ENCODE peak calls at places on chromosomes 11 and 22, in eight cellular contexts. E is GM13977, Y is PC-3, K is stomach, C is AG09319, V is GM23338, Z is fibroblast of lung, F is upper lobe of left lung. G is an unnamed sample.

GRCh38 chr11:15673408-15673811 is 558.7 kb downstream of the INSC start:
- DNase-seq in V (no peak), K (no peak), Y (no peak), C (no peak), F (no peak), E (no peak), Z (no peak), G (no peak)

GRCh38 chr22:46068908-46069481 is 81.3 kb upstream of the PPARA start:
- DNase-seq in F (no peak), V (no peak), E (no peak), Y (peak; percentile 81), K (peak; percentile 26), C (no peak), Z (peak; percentile 63), G (peak; percentile 85)

GRCh38 chr11:117933930-117934329 is 4.7 kb upstream of the TMPRSS13 start:
- DNase-seq in V (peak; percentile 33), Z (no peak), F (no peak), C (no peak), Y (no peak), K (no peak), E (no peak), G (no peak)

GRCh38 chr11:67408437-67409200 is 4.7 kb downstream of the TBC1D10C start:
- DNase-seq in E (no peak), K (no peak), Z (no peak), V (no peak), Y (no peak), C (no peak), F (peak; percentile 34), G (no peak)

GRCh38 chr22:23504522-23504921 is 75.6 kb downstream of the IGLL1 start:
- DNase-seq in Y (no peak), K (no peak), E (peak; percentile 5), F (no peak), V (no peak), C (no peak), Z (no peak), G (no peak)

GRCh38 chr22:49620003-49620556 is 207.6 kb downstream of the BRD1 start:
- DNase-seq in K (no peak), C (no peak), E (no peak), Z (no peak), V (no peak), Y (no peak), F (peak; percentile 33), G (no peak)

GRCh38 chr22:31474743-31475142 is 14.9 kb downstream of the EIF4ENIF1 start:
- DNase-seq in C (peak; percentile 65), K (no peak), F (no peak), V (no peak), Y (no peak), E (no peak), Z (peak; percentile 73), G (peak; percentile 59)

GRCh38 chr11:105991888-105992287 is 30.2 kb downstream of the MSANTD4 start:
- DNase-seq in Z (no peak), Y (no peak), E (no peak), F (no peak), K (no peak), C (no peak), V (no peak), G (no peak)

DNA sequence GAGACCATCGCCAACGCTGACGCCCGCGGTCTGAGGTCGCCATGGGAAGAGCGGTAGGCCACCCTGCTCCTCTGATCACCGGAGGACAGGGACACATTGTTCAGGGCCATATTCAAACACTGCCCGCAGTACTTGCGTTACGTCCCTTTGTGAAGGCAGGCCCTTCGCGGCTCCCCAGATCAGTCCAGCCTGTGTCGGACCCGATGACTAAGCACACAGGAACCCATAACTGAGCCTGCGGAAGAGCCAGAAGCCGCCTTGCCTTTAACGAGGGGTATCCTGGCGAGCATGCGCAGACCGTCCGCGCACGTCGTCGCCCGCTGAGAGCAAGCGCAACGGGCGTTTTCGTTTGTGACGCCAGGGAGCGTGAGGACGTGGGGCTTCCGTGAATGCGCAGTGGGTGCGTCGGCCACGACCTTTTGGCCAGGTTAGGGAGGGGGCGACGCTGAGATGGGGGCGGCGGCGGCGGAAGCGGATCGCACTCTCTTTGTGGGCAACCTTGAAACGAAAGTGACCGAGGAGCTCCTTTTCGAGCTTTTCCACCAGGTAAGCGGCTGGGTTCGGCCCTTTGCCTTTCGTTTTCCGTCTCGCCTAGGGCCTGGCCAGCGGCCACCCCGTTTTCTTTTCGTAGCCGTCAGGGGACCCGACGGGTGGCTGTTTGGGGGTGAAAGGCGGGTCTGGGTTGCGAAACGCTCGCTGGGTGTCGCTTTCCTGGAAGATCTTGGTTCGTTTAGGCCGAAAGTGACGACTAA is at the start of the genes C11orf71 and RBM7:
- DNase-seq in K (peak; percentile 98), C (peak; percentile 98), V (peak; percentile 95), Z (peak; percentile 99), Y (peak; percentile 100), F (peak; percentile 99), E (peak; percentile 90), G (peak; percentile 99)
- TF ChIP-seq CTCF in K (no peak), C (no peak), V (no peak), Z (no peak), Y (peak; percentile 17), F (no peak), E (peak; percentile 31), G (no peak)

DNA sequence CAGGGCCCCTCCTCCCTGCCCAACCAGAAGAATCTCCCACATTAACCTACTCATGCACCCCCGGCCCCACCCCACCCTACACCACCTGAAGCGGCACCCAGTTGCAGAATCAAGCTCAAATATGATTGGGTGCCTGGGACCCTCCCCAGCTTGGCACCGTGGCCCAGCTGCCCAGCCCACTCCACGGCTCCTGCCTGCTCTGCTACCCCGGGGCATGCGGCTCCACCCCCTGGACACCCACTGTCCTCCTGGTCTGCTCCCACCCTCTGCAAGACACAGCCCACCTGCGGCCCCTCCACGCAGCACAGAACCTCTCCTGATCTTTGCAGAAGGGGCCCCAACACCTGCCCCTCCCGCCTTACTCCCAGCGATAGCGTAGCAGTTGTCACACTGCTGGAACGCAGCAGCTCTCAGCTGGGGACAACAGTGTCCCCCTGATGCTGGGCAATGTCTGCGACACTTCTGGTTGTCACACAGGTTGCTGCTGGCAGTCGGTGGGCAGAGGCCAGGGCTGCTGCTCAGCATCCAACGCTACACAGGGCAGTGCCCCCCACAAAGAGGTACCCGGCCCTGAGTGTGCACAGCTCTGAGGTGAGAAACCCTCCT is 32.0 kb upstream of the TESMIN start:
- DNase-seq in E (no peak), C (no peak), F (peak; percentile 51), Y (no peak), K (no peak), V (no peak), Z (no peak), G (no peak)
- TF ChIP-seq CTCF in E (no peak), C (no peak), F (no peak), Y (no peak), K (no peak), V (no peak), Z (no peak), G (no peak)

GRCh38 chr11:46958777-46959176 is 22.2 kb downstream of the CSTPP1 start:
- DNase-seq in Z (no peak), Y (no peak), E (no peak), F (no peak), V (no peak), K (no peak), C (no peak), G (no peak)
- TF ChIP-seq CTCF in Z (no peak), Y (no peak), E (no peak), F (no peak), V (no peak), K (no peak), C (no peak), G (no peak)

GRCh38 chr22:42769574-42770447 is 49.1 kb upstream of the A4GALT start:
- DNase-seq in Y (no peak), V (no peak), F (peak; percentile 84), K (peak; percentile 90), C (peak; percentile 38), E (peak; percentile 88), Z (peak; percentile 89), G (peak; percentile 82)

GRCh38 chr22:42773161-42773560 is 52.5 kb upstream of the A4GALT start:
- DNase-seq in E (no peak), K (no peak), V (no peak), Y (no peak), F (peak; percentile 56), Z (no peak), C (no peak), G (no peak)

GRCh38 chr22:42770941-42771647 is 50.4 kb upstream of the A4GALT start:
- DNase-seq in E (no peak), K (no peak), V (no peak), F (peak; percentile 46), Y (no peak), Z (no peak), C (no peak), G (no peak)

GRCh38 chr22:42770448-42770726 is 49.7 kb upstream of the A4GALT start:
- DNase-seq in K (no peak), E (no peak), C (no peak), V (no peak), Y (no peak), F (no peak), Z (no peak), G (no peak)

GRCh38 chr22:42772647-42773046 is 52.0 kb upstream of the A4GALT start:
- DNase-seq in E (no peak), V (no peak), F (no peak), K (no peak), Y (no peak), Z (no peak), C (no peak), G (no peak)
- TF ChIP-seq CTCF in E (no peak), V (no peak), F (no peak), K (no peak), Y (no peak), Z (no peak), C (no peak), G (no peak)

GRCh38 chr11:126790550-126790981 is 210.0 kb downstream of the KIRREL3 start:
- DNase-seq in Z (peak; percentile 44), V (peak; percentile 38), F (no peak), C (peak; percentile 71), K (no peak), E (no peak), Y (peak; percentile 33), G (peak; percentile 89)
- TF ChIP-seq CTCF in Z (peak; percentile 22), V (peak; percentile 27), F (no peak), C (peak; percentile 36), K (no peak), E (no peak), Y (no peak), G (peak; percentile 33)

G was measured in astrocyte of the spinal cord.